ENCODE peak calls at places on chromosomes 7 and 10, in nine cellular contexts. S is left ventricle myocardium inferior, X is adipocyte, O is cardiac muscle cell, H is heart left ventricle, D is uterus, L is esophagus muscularis mucosa, T is lower lobe of right lung, V is trophoblast cell. I is an unnamed sample. For H3K36me3 and H3K9me3, the result is how much of the 10 kb centered on the place peaks cover.

GRCh38 chr10:79335094-79335469 is 12.2 kb upstream of the PPIF start:
- DNase-seq in S (no peak), X (no peak), O (no peak), H (no peak), D (no peak), L (no peak), T (no peak), V (no peak), I (no peak)

GRCh38 chr7:7099584-7100014 is 82.7 kb upstream of the C1GALT1 start:
- DNase-seq in S (peak), X (peak), O (peak), H (peak), D (peak), L (no peak), T (peak), V (peak), I (no peak)

GRCh38 chr10:59847326-59847725 is 59.0 kb downstream of the CCDC6 start:
- DNase-seq in S (no peak), X (no peak), O (no peak), H (no peak), D (no peak), L (peak), T (no peak), V (no peak), I (no peak)

GRCh38 chr7:37775921-37776320 is 72.5 kb upstream of the NME8 start:
- DNase-seq in S (no peak), X (no peak), O (no peak), H (no peak), D (no peak), L (no peak), T (no peak), V (no peak), I (no peak)

GRCh38 chr10:30639946-30640786 is 10.6 kb upstream of the LYZL2 start:
- DNase-seq in S (no peak), X (peak), O (peak), H (no peak), D (no peak), L (no peak), T (no peak), V (peak), I (no peak)

GRCh38 chr7:101870361-101871062 is 53.1 kb downstream of the CUX1 start:
- DNase-seq in S (no peak), X (no peak), O (no peak), H (no peak), D (no peak), L (no peak), T (no peak), V (peak), I (no peak)

GRCh38 chr10:62231371-62231770 is 37.3 kb downstream of the RTKN2 start:
- DNase-seq in S (no peak), X (peak), O (peak), H (no peak), D (no peak), L (no peak), T (no peak), V (peak), I (no peak)

GRCh38 chr7:27108390-27109127 is 6.1 kb upstream of the HOXA2 start:
- DNase-seq in S (no peak), X (no peak), O (no peak), H (peak), D (no peak), L (no peak), T (peak), V (no peak), I (peak)

GRCh38 chr10:77836299-77836820 is 90.2 kb downstream of the DLG5 start:
- DNase-seq in S (peak), X (no peak), O (peak), H (no peak), D (no peak), L (no peak), T (peak), V (peak), I (no peak)

GRCh38 chr10:28925154-28925663 is 247.9 kb downstream of the BAMBI start:
- DNase-seq in S (peak), X (no peak), O (peak), H (no peak), D (peak), L (peak), T (no peak), V (no peak), I (no peak)

GRCh38 chr10:80196270-80196949 is 8.9 kb downstream of the ANXA11 start:
- DNase-seq in S (no peak), X (peak), O (no peak), H (peak), D (no peak), L (no peak), T (peak), V (peak), I (no peak)

GRCh38 chr7:30470783-30471182 is 7.8 kb downstream of the NOD1 start:
- DNase-seq in S (no peak), X (peak), O (peak), H (no peak), D (peak), L (no peak), T (peak), V (no peak), I (no peak)

GRCh38 chr10:108393111-108393510 is 1228.6 kb upstream of the SORCS1 start:
- DNase-seq in S (no peak), X (peak), O (no peak), H (no peak), D (no peak), L (no peak), T (no peak), V (no peak), I (no peak)

GRCh38 chr10:103184615-103185014 is 8.5 kb downstream of the NT5C2 start:
- DNase-seq in S (no peak), X (peak), O (peak), H (no peak), D (no peak), L (no peak), T (no peak), V (no peak), I (no peak)
- H3K4me3 ChIP-seq in S (no peak), X (peak), O (no peak), H (no peak), D (no peak), L (no peak), T (no peak), V (no peak), I (no peak)

GRCh38 chr10:26717476-26717875 is 20.0 kb downstream of the PDSS1 start:
- DNase-seq in S (no peak), X (no peak), O (no peak), H (no peak), D (no peak), L (no peak), T (no peak), V (no peak), I (no peak)

GRCh38 chr10:26725837-26726727 is 28.6 kb downstream of the PDSS1 start:
- DNase-seq in S (peak), X (peak), O (peak), H (peak), D (peak), L (no peak), T (peak), V (peak), I (no peak)

GRCh38 chr10:26721561-26721960 is 24.1 kb downstream of the PDSS1 start:
- DNase-seq in S (no peak), X (no peak), O (no peak), H (no peak), D (no peak), L (no peak), T (no peak), V (no peak), I (no peak)

GRCh38 chr10:26727005-26727404 is 29.5 kb downstream of the PDSS1 start:
- DNase-seq in S (no peak), X (no peak), O (no peak), H (no peak), D (no peak), L (no peak), T (no peak), V (no peak), I (no peak)

DNA sequence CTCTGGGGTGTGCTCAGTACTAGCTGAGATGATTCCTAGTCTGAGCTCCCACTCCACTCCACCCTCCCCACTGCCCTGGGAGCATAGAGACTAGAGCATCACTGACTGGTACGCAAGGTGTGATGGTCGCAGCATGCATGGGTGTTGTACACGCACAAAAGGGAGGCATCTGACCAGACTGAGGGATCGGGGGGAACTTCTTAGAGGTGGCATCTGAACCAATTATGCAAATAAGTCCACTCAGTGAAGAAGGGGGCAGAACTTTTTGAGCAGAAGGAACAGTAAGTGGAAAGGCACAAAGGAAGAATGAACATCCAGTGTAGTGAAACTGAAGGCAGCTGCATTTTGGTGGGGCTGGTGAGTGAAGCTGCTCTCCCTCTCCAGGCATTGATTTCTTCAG is 25.5 kb downstream of the PDSS1 start:
- DNase-seq in S (no peak), X (no peak), O (no peak), H (no peak), D (no peak), L (no peak), T (no peak), V (no peak), I (no peak)
- H3K36me3 ChIP-seq in S (half or more), X (half or more), O (under half), H (under half), D (under half), L (half or more), T (under half), V (under half), I (under half)

GRCh38 chr7:57404967-57405421 is 45.0 kb upstream of the ZNF716 start:
- DNase-seq in S (no peak), X (no peak), O (no peak), H (no peak), D (no peak), L (no peak), T (no peak), V (peak), I (no peak)
- H3K9me3 ChIP-seq in S (under half), X (under half), O (under half), H (under half), D (under half), L (under half), T (under half), V (under half), I (under half)

DNA sequence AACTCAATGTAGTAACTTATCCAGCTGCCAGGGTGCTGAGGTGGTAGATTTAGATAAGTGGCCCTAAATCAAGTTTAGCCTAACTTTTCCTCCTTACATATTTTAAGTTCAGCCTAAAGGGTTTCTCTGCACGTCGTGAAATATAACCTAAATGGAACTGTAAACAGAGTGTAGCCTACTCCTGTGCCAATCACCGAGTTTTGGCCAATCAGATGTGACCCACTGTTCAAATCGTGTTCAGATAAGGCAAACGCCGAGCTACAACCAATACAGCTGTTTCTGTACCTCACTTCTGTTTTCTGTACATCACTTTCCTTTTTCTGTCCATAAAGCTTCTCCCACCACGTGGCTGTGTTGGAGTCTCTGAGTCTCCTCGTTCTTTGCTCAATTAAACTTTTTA is 904.2 kb upstream of the POT1 start:
- DNase-seq in S (no peak), X (no peak), O (no peak), H (no peak), D (no peak), L (no peak), T (no peak), V (no peak), I (no peak)
- H3K4me3 ChIP-seq in S (no peak), X (no peak), O (no peak), H (no peak), D (no peak), L (no peak), T (no peak), V (no peak), I (no peak)

GRCh38 chr10:97754726-97755125 is 17.1 kb downstream of the SFRP5 start:
- DNase-seq in S (no peak), X (no peak), O (no peak), H (no peak), D (no peak), L (no peak), T (no peak), V (no peak), I (no peak)
- H3K36me3 ChIP-seq in S (half or more), X (half or more), O (under half), H (under half), D (under half), L (half or more), T (half or more), V (half or more), I (half or more)

GRCh38 chr7:35817930-35818329 is 17.1 kb downstream of the SEPTIN7 start:
- DNase-seq in S (no peak), X (no peak), O (no peak), H (no peak), D (no peak), L (no peak), T (no peak), V (no peak), I (no peak)

GRCh38 chr7:35819954-35820703 is 19.3 kb downstream of the SEPTIN7 start:
- DNase-seq in S (no peak), X (no peak), O (no peak), H (no peak), D (no peak), L (no peak), T (no peak), V (no peak), I (no peak)

GRCh38 chr7:35818513-35818912 is 17.7 kb downstream of the SEPTIN7 start:
- DNase-seq in S (no peak), X (no peak), O (no peak), H (no peak), D (no peak), L (no peak), T (no peak), V (no peak), I (no peak)

GRCh38 chr7:35820858-35821257 is 20.0 kb downstream of the SEPTIN7 start:
- DNase-seq in S (no peak), X (no peak), O (no peak), H (no peak), D (no peak), L (no peak), T (no peak), V (no peak), I (no peak)

DNA sequence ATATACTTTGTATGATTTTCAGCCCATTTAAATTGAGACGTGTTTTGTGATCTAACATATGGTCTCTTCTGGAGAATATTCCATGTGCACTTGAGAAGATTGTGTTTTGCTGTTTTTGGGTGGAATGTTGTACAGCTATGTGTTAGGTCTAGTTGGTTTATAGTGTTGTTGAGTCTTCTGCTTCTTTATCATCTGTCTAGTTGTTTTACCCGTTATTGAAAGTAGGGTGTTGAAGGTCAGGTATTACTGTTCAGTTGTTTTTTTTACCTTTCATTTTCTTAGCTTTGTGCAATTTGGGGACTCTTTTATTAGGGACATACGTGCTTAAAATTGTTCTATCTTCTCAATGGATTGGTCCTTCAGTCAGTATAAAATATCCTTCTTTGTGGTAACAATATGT is 18.5 kb downstream of the SEPTIN7 start:
- DNase-seq in S (no peak), X (no peak), O (no peak), H (no peak), D (no peak), L (no peak), T (no peak), V (no peak), I (no peak)
- H3K9me3 ChIP-seq in S (half or more), X (under half), O (under half), H (under half), D (under half), L (under half), T (under half), V (under half), I (under half)

GRCh38 chr7:55533729-55534080 is 38.6 kb downstream of the VOPP1 start:
- DNase-seq in S (no peak), X (no peak), O (no peak), H (no peak), D (no peak), L (no peak), T (no peak), V (no peak), I (no peak)
- H3K4me3 ChIP-seq in S (no peak), X (no peak), O (no peak), H (no peak), D (no peak), L (no peak), T (no peak), V (no peak), I (no peak)

DNA sequence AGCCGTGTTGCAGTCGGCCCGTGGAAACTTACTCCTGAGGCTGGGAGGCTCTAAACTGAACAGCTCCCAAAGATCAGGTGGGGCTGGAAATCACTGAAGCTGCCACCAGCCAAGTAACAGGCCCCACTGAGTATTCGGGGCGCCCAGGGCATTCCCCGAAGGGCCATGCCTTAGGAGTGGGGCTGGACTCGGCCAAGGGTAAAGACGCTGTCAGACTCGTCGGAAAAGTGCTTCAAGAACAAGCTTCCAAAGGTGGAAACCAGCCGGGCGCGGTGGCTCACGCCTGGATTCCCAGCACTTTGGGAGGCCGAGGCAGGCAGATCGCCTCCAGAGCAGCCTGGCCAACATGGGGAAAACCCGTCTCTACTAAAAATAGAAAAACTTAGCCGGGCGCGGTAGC is 102.8 kb downstream of the GALNT11 start:
- DNase-seq in S (no peak), X (no peak), O (no peak), H (no peak), D (no peak), L (peak), T (no peak), V (no peak), I (no peak)
- H3K36me3 ChIP-seq in S (half or more), X (half or more), O (under half), H (under half), D (under half), L (half or more), T (half or more), V (under half), I (half or more)